ENCODE peak calls at places on chromosome 17, in ten cellular contexts. One of them, this sample, is unnamed. For H3K27me3, the result is how much of the 10 kb centered on the place peaks cover.

GRCh38 chr17:38725066-38725465 is 5.1 kb upstream of the CISD3 start:
- DNase-seq in mesendoderm: no peak
- DNase-seq in heart left ventricle: no peak
- DNase-seq in body of pancreas: no peak
- DNase-seq in uterus: no peak
- DNase-seq in right cardiac atrium: no peak
- DNase-seq in BE2C: no peak
- DNase-seq in GM23338: no peak
- DNase-seq in CD4-positive, alpha-beta memory T cell: no peak
- DNase-seq in neural progenitor cell: no peak
- DNase-seq in this sample: peak

GRCh38 chr17:5619088-5619740 is 34.9 kb upstream of the NLRP1 start:
- DNase-seq in GM23338: no peak
- DNase-seq in right cardiac atrium: no peak
- DNase-seq in BE2C: peak
- DNase-seq in body of pancreas: no peak
- DNase-seq in uterus: no peak
- DNase-seq in heart left ventricle: no peak
- DNase-seq in CD4-positive, alpha-beta memory T cell: no peak
- DNase-seq in neural progenitor cell: no peak
- DNase-seq in mesendoderm: no peak
- DNase-seq in this sample: no peak

GRCh38 chr17:6137716-6138502 is 67.7 kb downstream of the WSCD1 start:
- DNase-seq in BE2C: no peak
- DNase-seq in CD4-positive, alpha-beta memory T cell: no peak
- DNase-seq in body of pancreas: no peak
- DNase-seq in neural progenitor cell: no peak
- DNase-seq in right cardiac atrium: no peak
- DNase-seq in uterus: no peak
- DNase-seq in heart left ventricle: no peak
- DNase-seq in mesendoderm: no peak
- DNase-seq in GM23338: no peak
- DNase-seq in this sample: no peak

GRCh38 chr17:73872816-73873215 is 228.6 kb upstream of the SDK2 start:
- DNase-seq in CD4-positive, alpha-beta memory T cell: no peak
- DNase-seq in GM23338: peak
- DNase-seq in BE2C: peak
- DNase-seq in right cardiac atrium: no peak
- DNase-seq in uterus: no peak
- DNase-seq in neural progenitor cell: peak
- DNase-seq in body of pancreas: no peak
- DNase-seq in mesendoderm: peak
- DNase-seq in heart left ventricle: no peak
- DNase-seq in this sample: no peak

GRCh38 chr17:57197672-57198071 is 58.7 kb upstream of the MSI2 start:
- DNase-seq in CD4-positive, alpha-beta memory T cell: no peak
- DNase-seq in GM23338: no peak
- DNase-seq in right cardiac atrium: no peak
- DNase-seq in uterus: no peak
- DNase-seq in neural progenitor cell: no peak
- DNase-seq in heart left ventricle: no peak
- DNase-seq in BE2C: no peak
- DNase-seq in mesendoderm: no peak
- DNase-seq in body of pancreas: no peak
- DNase-seq in this sample: no peak

GRCh38 chr17:29870836-29871430 is 59.1 kb downstream of the SSH2 start:
- DNase-seq in neural progenitor cell: no peak
- DNase-seq in body of pancreas: no peak
- DNase-seq in CD4-positive, alpha-beta memory T cell: no peak
- DNase-seq in GM23338: no peak
- DNase-seq in right cardiac atrium: no peak
- DNase-seq in uterus: no peak
- DNase-seq in BE2C: no peak
- DNase-seq in heart left ventricle: no peak
- DNase-seq in mesendoderm: no peak
- DNase-seq in this sample: peak

GRCh38 chr17:55057184-55057583 is 88.6 kb downstream of the STXBP4 start:
- DNase-seq in BE2C: no peak
- DNase-seq in heart left ventricle: no peak
- DNase-seq in body of pancreas: no peak
- DNase-seq in mesendoderm: no peak
- DNase-seq in CD4-positive, alpha-beta memory T cell: no peak
- DNase-seq in right cardiac atrium: no peak
- DNase-seq in neural progenitor cell: no peak
- DNase-seq in GM23338: no peak
- DNase-seq in uterus: no peak
- DNase-seq in this sample: no peak

GRCh38 chr17:10149573-10150399 is 48.6 kb downstream of the GAS7 start:
- DNase-seq in neural progenitor cell: no peak
- DNase-seq in body of pancreas: no peak
- DNase-seq in uterus: no peak
- DNase-seq in CD4-positive, alpha-beta memory T cell: no peak
- DNase-seq in right cardiac atrium: no peak
- DNase-seq in BE2C: no peak
- DNase-seq in mesendoderm: peak
- DNase-seq in heart left ventricle: no peak
- DNase-seq in GM23338: no peak
- DNase-seq in this sample: no peak

GRCh38 chr17:43467981-43468541 is 15.7 kb upstream of the DHX8 start:
- DNase-seq in CD4-positive, alpha-beta memory T cell: no peak
- DNase-seq in BE2C: no peak
- DNase-seq in neural progenitor cell: peak
- DNase-seq in body of pancreas: no peak
- DNase-seq in GM23338: no peak
- DNase-seq in right cardiac atrium: no peak
- DNase-seq in mesendoderm: no peak
- DNase-seq in heart left ventricle: no peak
- DNase-seq in uterus: peak
- DNase-seq in this sample: peak

GRCh38 chr17:70868134-70868533 is 698.8 kb downstream of the KCNJ2 start:
- DNase-seq in right cardiac atrium: no peak
- DNase-seq in neural progenitor cell: no peak
- DNase-seq in uterus: no peak
- DNase-seq in CD4-positive, alpha-beta memory T cell: no peak
- DNase-seq in GM23338: no peak
- DNase-seq in body of pancreas: no peak
- DNase-seq in BE2C: no peak
- DNase-seq in mesendoderm: no peak
- DNase-seq in heart left ventricle: no peak
- DNase-seq in this sample: no peak

GRCh38 chr17:41733348-41734138 is 900 bp downstream of the HAP1 start:
- DNase-seq in body of pancreas: no peak
- DNase-seq in uterus: no peak
- DNase-seq in mesendoderm: no peak
- DNase-seq in BE2C: no peak
- DNase-seq in right cardiac atrium: no peak
- DNase-seq in GM23338: no peak
- DNase-seq in heart left ventricle: no peak
- DNase-seq in CD4-positive, alpha-beta memory T cell: no peak
- DNase-seq in neural progenitor cell: peak
- DNase-seq in this sample: no peak

GRCh38 chr17:58991718-58992331 is 114.9 kb downstream of the TRIM37 start:
- DNase-seq in mesendoderm: peak
- DNase-seq in CD4-positive, alpha-beta memory T cell: no peak
- DNase-seq in neural progenitor cell: no peak
- DNase-seq in uterus: no peak
- DNase-seq in GM23338: no peak
- DNase-seq in right cardiac atrium: no peak
- DNase-seq in body of pancreas: no peak
- DNase-seq in heart left ventricle: no peak
- DNase-seq in BE2C: no peak
- DNase-seq in this sample: no peak

GRCh38 chr17:76480676-76481075 is 13.3 kb downstream of the AANAT start:
- DNase-seq in right cardiac atrium: peak
- DNase-seq in heart left ventricle: no peak
- DNase-seq in GM23338: no peak
- DNase-seq in BE2C: no peak
- DNase-seq in CD4-positive, alpha-beta memory T cell: no peak
- DNase-seq in uterus: no peak
- DNase-seq in neural progenitor cell: peak
- DNase-seq in body of pancreas: no peak
- DNase-seq in mesendoderm: no peak
- DNase-seq in this sample: peak

GRCh38 chr17:43014020-43014615 is 7.5 kb downstream of the IFI35 start:
- DNase-seq in GM23338: no peak
- DNase-seq in uterus: no peak
- DNase-seq in CD4-positive, alpha-beta memory T cell: no peak
- DNase-seq in BE2C: no peak
- DNase-seq in body of pancreas: no peak
- DNase-seq in mesendoderm: no peak
- DNase-seq in neural progenitor cell: no peak
- DNase-seq in right cardiac atrium: no peak
- DNase-seq in heart left ventricle: peak
- DNase-seq in this sample: no peak

GRCh38 chr17:18280766-18281165 is 20.3 kb downstream of the MIEF2 start:
- DNase-seq in mesendoderm: no peak
- DNase-seq in CD4-positive, alpha-beta memory T cell: no peak
- DNase-seq in uterus: no peak
- DNase-seq in BE2C: no peak
- DNase-seq in GM23338: no peak
- DNase-seq in heart left ventricle: no peak
- DNase-seq in body of pancreas: no peak
- DNase-seq in right cardiac atrium: no peak
- DNase-seq in neural progenitor cell: no peak
- DNase-seq in this sample: no peak

GRCh38 chr17:5042152-5043022 is 7.2 kb upstream of the SLC52A1 start:
- DNase-seq in GM23338: no peak
- DNase-seq in heart left ventricle: no peak
- DNase-seq in BE2C: no peak
- DNase-seq in neural progenitor cell: no peak
- DNase-seq in mesendoderm: no peak
- DNase-seq in uterus: no peak
- DNase-seq in right cardiac atrium: no peak
- DNase-seq in CD4-positive, alpha-beta memory T cell: peak
- DNase-seq in body of pancreas: no peak
- DNase-seq in this sample: no peak

GRCh38 chr17:67490471-67490870 is 113.4 kb downstream of the PITPNC1 start:
- DNase-seq in heart left ventricle: no peak
- DNase-seq in neural progenitor cell: peak
- DNase-seq in GM23338: peak
- DNase-seq in uterus: no peak
- DNase-seq in CD4-positive, alpha-beta memory T cell: no peak
- DNase-seq in body of pancreas: no peak
- DNase-seq in right cardiac atrium: no peak
- DNase-seq in mesendoderm: no peak
- DNase-seq in BE2C: no peak
- DNase-seq in this sample: no peak

GRCh38 chr17:8887834-8888703 is 20.6 kb upstream of the PIK3R6 start:
- DNase-seq in neural progenitor cell: peak
- DNase-seq in body of pancreas: no peak
- DNase-seq in right cardiac atrium: peak
- DNase-seq in mesendoderm: peak
- DNase-seq in CD4-positive, alpha-beta memory T cell: no peak
- DNase-seq in BE2C: no peak
- DNase-seq in uterus: no peak
- DNase-seq in heart left ventricle: peak
- DNase-seq in GM23338: peak
- DNase-seq in this sample: peak
- H3K27me3 ChIP-seq in neural progenitor cell: under half
- H3K27me3 ChIP-seq in body of pancreas: under half
- H3K27me3 ChIP-seq in right cardiac atrium: under half
- H3K27me3 ChIP-seq in mesendoderm: under half
- H3K27me3 ChIP-seq in CD4-positive, alpha-beta memory T cell: under half
- H3K27me3 ChIP-seq in BE2C: under half
- H3K27me3 ChIP-seq in uterus: under half
- H3K27me3 ChIP-seq in heart left ventricle: under half
- H3K27me3 ChIP-seq in GM23338: under half
- H3K27me3 ChIP-seq in this sample: under half

GRCh38 chr17:2391597-2392251 is 9.1 kb downstream of the MNT start:
- DNase-seq in right cardiac atrium: peak
- DNase-seq in CD4-positive, alpha-beta memory T cell: no peak
- DNase-seq in heart left ventricle: no peak
- DNase-seq in uterus: no peak
- DNase-seq in BE2C: no peak
- DNase-seq in mesendoderm: no peak
- DNase-seq in body of pancreas: no peak
- DNase-seq in neural progenitor cell: no peak
- DNase-seq in GM23338: no peak
- DNase-seq in this sample: no peak
- H3K4me3 ChIP-seq in right cardiac atrium: no peak
- H3K4me3 ChIP-seq in CD4-positive, alpha-beta memory T cell: peak
- H3K4me3 ChIP-seq in heart left ventricle: peak
- H3K4me3 ChIP-seq in uterus: peak
- H3K4me3 ChIP-seq in BE2C: peak
- H3K4me3 ChIP-seq in mesendoderm: no peak
- H3K4me3 ChIP-seq in body of pancreas: no peak
- H3K4me3 ChIP-seq in neural progenitor cell: peak
- H3K4me3 ChIP-seq in GM23338: peak
- H3K4me3 ChIP-seq in this sample: peak

DNA sequence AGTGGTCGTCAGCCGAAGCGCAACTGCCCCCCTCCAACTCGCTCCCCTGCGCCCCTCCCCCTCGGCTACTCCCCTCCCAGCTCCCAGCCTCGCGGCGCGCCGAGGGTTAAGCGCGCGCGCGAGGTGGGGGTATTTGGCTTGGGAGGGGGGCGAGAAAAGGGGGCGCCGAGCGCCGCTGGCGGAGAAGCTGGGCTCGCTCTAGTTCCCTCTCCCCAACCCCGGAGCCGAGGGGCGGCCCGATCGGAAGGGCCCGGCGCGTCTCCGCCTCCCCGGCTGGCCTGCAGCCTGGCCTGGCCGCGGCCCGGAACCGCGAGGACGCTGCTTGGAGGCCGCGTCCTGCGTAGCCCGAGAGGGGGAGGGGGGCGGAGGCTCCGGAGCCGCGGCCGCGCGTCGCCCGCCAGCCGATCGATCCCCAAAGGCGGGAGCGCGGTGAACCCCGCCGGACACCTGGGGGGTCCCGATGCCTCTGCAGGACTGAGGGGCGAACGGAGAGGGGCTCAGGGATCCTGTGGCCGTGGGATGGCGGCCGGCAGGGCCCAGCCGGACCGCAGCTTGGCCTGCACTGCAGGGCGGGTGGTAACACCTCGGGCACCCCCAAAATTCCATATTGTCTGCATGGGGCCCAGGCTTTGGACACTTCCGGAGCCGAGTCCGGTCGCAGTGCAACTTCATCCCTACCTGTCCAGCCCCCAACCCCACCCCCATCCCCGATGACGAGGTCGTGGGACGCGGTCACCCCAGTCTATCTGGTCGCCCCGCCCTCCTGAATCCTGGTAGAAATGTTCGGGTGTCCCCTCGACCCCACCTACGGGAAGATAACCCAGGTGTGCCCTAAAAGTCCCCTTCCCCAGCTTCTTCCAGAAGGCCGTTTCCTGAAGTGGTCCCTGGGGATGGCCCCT is 4.9 kb upstream of the CBX4 start:
- DNase-seq in heart left ventricle: peak
- DNase-seq in GM23338: peak
- DNase-seq in body of pancreas: peak
- DNase-seq in CD4-positive, alpha-beta memory T cell: no peak
- DNase-seq in mesendoderm: no peak
- DNase-seq in neural progenitor cell: peak
- DNase-seq in BE2C: peak
- DNase-seq in right cardiac atrium: peak
- DNase-seq in uterus: peak
- DNase-seq in this sample: peak
- H3K27me3 ChIP-seq in heart left ventricle: under half
- H3K27me3 ChIP-seq in GM23338: half or more
- H3K27me3 ChIP-seq in body of pancreas: under half
- H3K27me3 ChIP-seq in CD4-positive, alpha-beta memory T cell: under half
- H3K27me3 ChIP-seq in mesendoderm: under half
- H3K27me3 ChIP-seq in neural progenitor cell: half or more
- H3K27me3 ChIP-seq in BE2C: under half
- H3K27me3 ChIP-seq in right cardiac atrium: under half
- H3K27me3 ChIP-seq in uterus: under half
- H3K27me3 ChIP-seq in this sample: under half

GRCh38 chr17:49996495-49997255 is 1.7 kb upstream of the DLX3 start:
- DNase-seq in GM23338: peak
- DNase-seq in heart left ventricle: peak
- DNase-seq in body of pancreas: peak
- DNase-seq in uterus: peak
- DNase-seq in mesendoderm: peak
- DNase-seq in BE2C: peak
- DNase-seq in CD4-positive, alpha-beta memory T cell: peak
- DNase-seq in right cardiac atrium: peak
- DNase-seq in neural progenitor cell: peak
- DNase-seq in this sample: peak
- H3K4me3 ChIP-seq in GM23338: peak
- H3K4me3 ChIP-seq in heart left ventricle: peak
- H3K4me3 ChIP-seq in body of pancreas: no peak
- H3K4me3 ChIP-seq in uterus: peak
- H3K4me3 ChIP-seq in mesendoderm: peak
- H3K4me3 ChIP-seq in BE2C: peak
- H3K4me3 ChIP-seq in CD4-positive, alpha-beta memory T cell: no peak
- H3K4me3 ChIP-seq in right cardiac atrium: peak
- H3K4me3 ChIP-seq in neural progenitor cell: peak
- H3K4me3 ChIP-seq in this sample: peak

This sample was measured in SJCRH30.